ENCODE peak calls at places on chromosomes 12 and 14, in five cellular contexts. One of them, this sample, is unnamed.

GRCh38 chr14:37600880-37601741 is 5.7 kb downstream of the TTC6 start:
- DNase-seq in HCT116: no peak
- DNase-seq in breast epithelium: no peak
- DNase-seq in LHCN-M2: no peak
- DNase-seq in renal cortical epithelial cell: no peak
- DNase-seq in this sample: no peak

GRCh38 chr12:66329941-66330340 is 27.6 kb downstream of the HELB start:
- DNase-seq in LHCN-M2: peak; percentile 49
- DNase-seq in breast epithelium: peak; percentile 42
- DNase-seq in HCT116: no peak
- DNase-seq in renal cortical epithelial cell: no peak
- DNase-seq in this sample: no peak

GRCh38 chr12:28222081-28222700 is 31.9 kb downstream of the CCDC91 start:
- DNase-seq in breast epithelium: no peak
- DNase-seq in LHCN-M2: no peak
- DNase-seq in renal cortical epithelial cell: no peak
- DNase-seq in HCT116: no peak
- DNase-seq in this sample: no peak

GRCh38 chr12:132771126-132771838 is 9.7 kb upstream of the ANKLE2 start:
- DNase-seq in LHCN-M2: no peak
- DNase-seq in HCT116: no peak
- DNase-seq in renal cortical epithelial cell: no peak
- DNase-seq in breast epithelium: no peak
- DNase-seq in this sample: no peak

GRCh38 chr12:111387747-111388365 is 17.9 kb upstream of the SH2B3 start:
- DNase-seq in HCT116: no peak
- DNase-seq in LHCN-M2: no peak
- DNase-seq in renal cortical epithelial cell: peak; percentile 67
- DNase-seq in breast epithelium: no peak
- DNase-seq in this sample: no peak

GRCh38 chr12:109738209-109738608 is 24.6 kb downstream of the FAM222A start:
- DNase-seq in HCT116: no peak
- DNase-seq in renal cortical epithelial cell: peak; percentile 38
- DNase-seq in breast epithelium: no peak
- DNase-seq in LHCN-M2: no peak
- DNase-seq in this sample: no peak

GRCh38 chr14:77458249-77458950 is 507 bp downstream of the AHSA1 start:
- DNase-seq in renal cortical epithelial cell: peak; percentile 3
- DNase-seq in breast epithelium: no peak
- DNase-seq in HCT116: no peak
- DNase-seq in LHCN-M2: peak; percentile 27
- DNase-seq in this sample: no peak

GRCh38 chr12:93902192-93902591 is 225.0 kb downstream of the CRADD start:
- DNase-seq in breast epithelium: no peak
- DNase-seq in LHCN-M2: no peak
- DNase-seq in HCT116: no peak
- DNase-seq in renal cortical epithelial cell: no peak
- DNase-seq in this sample: no peak

GRCh38 chr12:132561784-132562156 is 48.6 kb downstream of the LRCOL1 start:
- DNase-seq in LHCN-M2: no peak
- DNase-seq in HCT116: no peak
- DNase-seq in breast epithelium: no peak
- DNase-seq in renal cortical epithelial cell: no peak
- DNase-seq in this sample: no peak

GRCh38 chr14:76456200-76456599 is 80.3 kb downstream of the ESRRB start:
- DNase-seq in breast epithelium: no peak
- DNase-seq in LHCN-M2: peak; percentile 34
- DNase-seq in HCT116: peak; percentile 28
- DNase-seq in renal cortical epithelial cell: no peak
- DNase-seq in this sample: peak; percentile 29

GRCh38 chr12:57772429-57773322 is at the start of gene EEF1AKMT3:
- DNase-seq in LHCN-M2: peak; percentile 46
- DNase-seq in HCT116: no peak
- DNase-seq in renal cortical epithelial cell: no peak
- DNase-seq in breast epithelium: peak; percentile 62
- DNase-seq in this sample: peak; percentile 79

GRCh38 chr14:31201111-31201510 is 6.5 kb downstream of the HECTD1 start:
- DNase-seq in LHCN-M2: no peak
- DNase-seq in breast epithelium: no peak
- DNase-seq in renal cortical epithelial cell: no peak
- DNase-seq in HCT116: no peak
- DNase-seq in this sample: no peak

GRCh38 chr14:102930753-102931579 is 8.5 kb downstream of the AMN start:
- DNase-seq in breast epithelium: no peak
- DNase-seq in HCT116: peak; percentile 40
- DNase-seq in renal cortical epithelial cell: peak; percentile 69
- DNase-seq in LHCN-M2: peak; percentile 77
- DNase-seq in this sample: no peak

GRCh38 chr14:50067723-50068495 is 48.5 kb downstream of the VCPKMT start:
- DNase-seq in breast epithelium: no peak
- DNase-seq in HCT116: peak; percentile 21
- DNase-seq in LHCN-M2: peak; percentile 68
- DNase-seq in renal cortical epithelial cell: peak; percentile 87
- DNase-seq in this sample: no peak

GRCh38 chr12:95637471-95638155 is 86.3 kb upstream of the USP44 start:
- DNase-seq in LHCN-M2: peak; percentile 67
- DNase-seq in breast epithelium: no peak
- DNase-seq in HCT116: no peak
- DNase-seq in renal cortical epithelial cell: peak; percentile 69
- DNase-seq in this sample: peak; percentile 24

GRCh38 chr14:92597873-92598548 is 84.4 kb downstream of the RIN3 start:
- DNase-seq in breast epithelium: no peak
- DNase-seq in HCT116: no peak
- DNase-seq in LHCN-M2: no peak
- DNase-seq in renal cortical epithelial cell: no peak
- DNase-seq in this sample: no peak

GRCh38 chr12:88111074-88111652 is 30.7 kb downstream of the CEP290 start:
- DNase-seq in LHCN-M2: peak; percentile 48
- DNase-seq in breast epithelium: no peak
- DNase-seq in renal cortical epithelial cell: peak; percentile 79
- DNase-seq in HCT116: peak; percentile 38
- DNase-seq in this sample: no peak

GRCh38 chr14:70011098-70011497 is 131.9 kb downstream of the SMOC1 start:
- DNase-seq in breast epithelium: no peak
- DNase-seq in renal cortical epithelial cell: no peak
- DNase-seq in LHCN-M2: no peak
- DNase-seq in HCT116: no peak
- DNase-seq in this sample: no peak

GRCh38 chr12:89690925-89691324 is 17.7 kb downstream of the ATP2B1 start:
- DNase-seq in breast epithelium: no peak
- DNase-seq in HCT116: no peak
- DNase-seq in LHCN-M2: peak; percentile 70
- DNase-seq in renal cortical epithelial cell: no peak
- DNase-seq in this sample: no peak

GRCh38 chr14:52052289-52052943 is 16.4 kb downstream of the NID2 start:
- DNase-seq in breast epithelium: no peak
- DNase-seq in LHCN-M2: peak; percentile 58
- DNase-seq in renal cortical epithelial cell: peak; percentile 11
- DNase-seq in HCT116: no peak
- DNase-seq in this sample: no peak

GRCh38 chr14:83757896-83758295 is 1772.0 kb upstream of the FLRT2 start:
- DNase-seq in HCT116: no peak
- DNase-seq in renal cortical epithelial cell: no peak
- DNase-seq in LHCN-M2: peak; percentile 60
- DNase-seq in breast epithelium: no peak
- DNase-seq in this sample: no peak

GRCh38 chr12:118520954-118521353 is 144.6 kb downstream of the SUDS3 start:
- DNase-seq in breast epithelium: no peak
- DNase-seq in HCT116: no peak
- DNase-seq in renal cortical epithelial cell: no peak
- DNase-seq in LHCN-M2: no peak
- DNase-seq in this sample: no peak

GRCh38 chr12:113048716-113049127 is 7.8 kb upstream of the DTX1 start:
- DNase-seq in LHCN-M2: peak; percentile 54
- DNase-seq in breast epithelium: no peak
- DNase-seq in HCT116: peak; percentile 45
- DNase-seq in renal cortical epithelial cell: peak; percentile 46
- DNase-seq in this sample: peak; percentile 69

GRCh38 chr12:94771741-94772140 is 121.4 kb upstream of the TMCC3 start:
- DNase-seq in HCT116: no peak
- DNase-seq in LHCN-M2: no peak
- DNase-seq in renal cortical epithelial cell: no peak
- DNase-seq in breast epithelium: no peak
- DNase-seq in this sample: no peak

GRCh38 chr14:101849125-101849524 is 87.6 kb downstream of the PPP2R5C start:
- DNase-seq in LHCN-M2: no peak
- DNase-seq in HCT116: no peak
- DNase-seq in renal cortical epithelial cell: no peak
- DNase-seq in breast epithelium: no peak
- DNase-seq in this sample: no peak

GRCh38 chr12:52199294-52199920 is 7.6 kb upstream of the KRT80 start:
- DNase-seq in HCT116: no peak
- DNase-seq in LHCN-M2: no peak
- DNase-seq in breast epithelium: no peak
- DNase-seq in renal cortical epithelial cell: no peak
- DNase-seq in this sample: no peak

GRCh38 chr14:61586539-61587396 is 108.5 kb upstream of the HIF1A start:
- DNase-seq in breast epithelium: no peak
- DNase-seq in HCT116: no peak
- DNase-seq in renal cortical epithelial cell: no peak
- DNase-seq in LHCN-M2: peak; percentile 92
- DNase-seq in this sample: no peak

GRCh38 chr12:124501827-124502226 is 65.6 kb downstream of the NCOR2 start:
- DNase-seq in renal cortical epithelial cell: no peak
- DNase-seq in HCT116: no peak
- DNase-seq in LHCN-M2: no peak
- DNase-seq in breast epithelium: no peak
- DNase-seq in this sample: no peak

GRCh38 chr14:101026341-101026740 is 122.8 kb upstream of the RTL1 start:
- DNase-seq in renal cortical epithelial cell: no peak
- DNase-seq in HCT116: no peak
- DNase-seq in breast epithelium: no peak
- DNase-seq in LHCN-M2: no peak
- DNase-seq in this sample: no peak

GRCh38 chr14:91317381-91318313 is 73.1 kb upstream of the GPR68 start:
- DNase-seq in HCT116: no peak
- DNase-seq in breast epithelium: no peak
- DNase-seq in LHCN-M2: no peak
- DNase-seq in renal cortical epithelial cell: peak; percentile 14
- DNase-seq in this sample: no peak

This sample was measured in SW 1271.